ENCODE peak calls at places on chromosomes 3 and 15, in seven cellular contexts. R is HCT116, L is K562, O is A549, S is GM12878, Q is GM23338, Y is SK-N-SH. X is an unnamed sample. For H3K4me1, the result is how much of the 10 kb centered on the place peaks cover.

GRCh38 chr3:112437146-112438022 is 61.9 kb downstream of the BTLA start:
- DNase-seq in R (peak), L (no peak), O (peak), S (no peak), Q (peak), Y (no peak), X (peak)

GRCh38 chr3:155604126-155604525 is 140.7 kb downstream of the PLCH1 start:
- DNase-seq in R (no peak), L (no peak), O (no peak), S (no peak), Q (no peak), Y (no peak), X (no peak)

GRCh38 chr3:70090322-70090913 is 90.9 kb downstream of the SAMMSON start:
- DNase-seq in R (no peak), L (peak), O (peak), S (no peak), Q (peak), Y (peak), X (no peak)

GRCh38 chr3:133964547-133964946 is 65.2 kb downstream of the SLCO2A1 start:
- DNase-seq in R (peak), L (no peak), O (peak), S (no peak), Q (peak), Y (no peak), X (no peak)

GRCh38 chr3:119652306-119653033 is 7.9 kb downstream of the POPDC2 start:
- DNase-seq in R (no peak), L (no peak), O (no peak), S (no peak), Q (no peak), Y (no peak), X (no peak)

GRCh38 chr3:187748050-187748481 is 2.8 kb upstream of the BCL6 start:
- DNase-seq in R (peak), L (peak), O (peak), S (no peak), Q (peak), Y (peak), X (peak)

GRCh38 chr15:71397377-71397776 is 282.1 kb downstream of the THSD4 start:
- DNase-seq in R (no peak), L (no peak), O (peak), S (no peak), Q (no peak), Y (no peak), X (no peak)

GRCh38 chr15:25901841-25902610 is 38.9 kb upstream of the ATP10A start:
- DNase-seq in R (no peak), L (no peak), O (no peak), S (no peak), Q (no peak), Y (no peak), X (no peak)

GRCh38 chr3:122916084-122916483 is 111.5 kb downstream of the SEMA5B start:
- DNase-seq in R (no peak), L (no peak), O (no peak), S (no peak), Q (no peak), Y (no peak), X (no peak)

GRCh38 chr15:99487337-99487730 is 78.5 kb upstream of the MEF2A start:
- DNase-seq in R (no peak), L (no peak), O (no peak), S (no peak), Q (no peak), Y (no peak), X (no peak)

GRCh38 chr3:139940622-139941021 is 5.6 kb downstream of the CLSTN2 start:
- DNase-seq in R (no peak), L (no peak), O (no peak), S (no peak), Q (no peak), Y (no peak), X (no peak)

GRCh38 chr3:171850324-171850697 is 7.2 kb downstream of the TMEM212 start:
- DNase-seq in R (no peak), L (no peak), O (no peak), S (no peak), Q (no peak), Y (no peak), X (no peak)

DNA sequence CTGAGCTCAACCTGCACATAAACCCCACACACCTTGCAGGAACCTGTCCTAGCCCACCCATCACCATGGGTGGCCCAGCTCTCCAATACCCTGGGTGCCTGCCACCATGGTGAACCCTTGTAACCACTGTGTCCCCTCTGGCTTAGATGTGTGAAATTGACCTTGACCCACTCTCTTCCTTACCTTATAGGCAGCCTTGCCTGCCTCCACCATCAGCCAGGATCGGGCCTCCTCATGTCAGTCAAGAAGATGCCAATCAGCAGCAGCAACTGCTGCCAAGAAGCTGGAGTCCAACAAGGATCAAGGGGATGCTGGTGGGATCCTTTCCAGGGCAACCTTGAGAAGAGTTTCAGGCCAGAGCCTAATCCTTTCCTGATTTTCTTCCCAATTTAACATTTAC is 8.8 kb upstream of the CYP11A1 start:
- DNase-seq in R (no peak), L (no peak), O (no peak), S (no peak), Q (no peak), Y (no peak), X (no peak)
- H3K27ac ChIP-seq in R (no peak), L (no peak), O (no peak), S (no peak), Q (no peak), Y (no peak), X (no peak)

DNA sequence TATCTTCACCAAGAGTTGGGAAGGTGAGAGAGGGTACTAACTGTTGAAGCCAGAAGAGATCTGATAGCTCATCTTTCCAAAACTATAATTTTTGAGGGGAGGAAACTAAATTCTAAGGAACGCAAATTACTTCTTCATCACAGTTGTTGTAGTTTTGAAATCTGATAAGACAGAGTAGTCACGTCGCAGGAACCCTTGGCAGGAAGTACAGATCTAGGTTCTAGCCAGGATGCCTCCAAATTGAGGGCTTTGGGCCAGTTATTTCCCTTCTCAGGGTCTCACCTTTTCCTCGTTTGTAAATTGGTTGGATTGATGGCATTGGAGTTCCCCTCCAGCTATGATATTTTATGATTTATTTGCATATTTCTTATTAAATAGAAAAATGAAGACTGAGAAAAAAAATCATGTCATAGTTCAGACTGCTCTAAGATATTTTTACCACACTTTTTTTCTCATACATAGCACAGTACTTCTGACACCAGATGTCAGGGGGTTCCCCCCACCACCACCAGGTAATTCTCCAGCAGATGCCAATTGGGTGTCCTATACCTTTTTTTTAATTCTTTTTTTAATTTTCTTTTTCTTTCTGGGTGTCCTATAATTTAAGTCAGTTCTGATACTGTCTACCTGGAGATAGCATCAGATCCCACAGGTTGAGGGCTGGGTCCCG is 32.3 kb upstream of the APH1B start:
- DNase-seq in R (no peak), L (no peak), O (no peak), S (no peak), Q (no peak), Y (no peak), X (no peak)
- H3K4me1 ChIP-seq in R (under half), L (under half), O (under half), S (under half), Q (under half), Y (under half), X (under half)

DNA sequence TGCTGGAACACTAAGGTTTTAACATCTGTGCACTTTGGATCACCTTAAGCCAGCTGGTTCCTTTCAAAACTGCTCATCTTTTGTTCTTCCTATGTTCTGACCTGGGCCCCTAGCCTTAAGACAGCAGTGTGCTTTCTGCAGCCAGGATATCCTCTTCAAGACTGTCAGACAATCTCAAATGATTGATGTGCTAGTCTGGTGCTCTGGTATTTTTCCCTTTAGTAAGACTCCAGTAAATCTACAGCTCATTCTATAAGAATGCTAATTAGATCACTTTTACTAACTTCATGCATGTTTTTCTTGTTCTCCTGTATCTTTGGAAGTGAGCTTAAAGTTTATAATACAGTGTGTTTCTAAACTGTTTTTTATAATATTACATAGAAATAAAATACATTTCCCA is 220.8 kb upstream of the NANOGP8 start:
- DNase-seq in R (peak), L (no peak), O (peak), S (no peak), Q (no peak), Y (no peak), X (no peak)
- TF ChIP-seq REST in R (no peak), L (no peak), O (no peak), S (no peak), Q (no peak), Y (peak), X (no peak)

DNA sequence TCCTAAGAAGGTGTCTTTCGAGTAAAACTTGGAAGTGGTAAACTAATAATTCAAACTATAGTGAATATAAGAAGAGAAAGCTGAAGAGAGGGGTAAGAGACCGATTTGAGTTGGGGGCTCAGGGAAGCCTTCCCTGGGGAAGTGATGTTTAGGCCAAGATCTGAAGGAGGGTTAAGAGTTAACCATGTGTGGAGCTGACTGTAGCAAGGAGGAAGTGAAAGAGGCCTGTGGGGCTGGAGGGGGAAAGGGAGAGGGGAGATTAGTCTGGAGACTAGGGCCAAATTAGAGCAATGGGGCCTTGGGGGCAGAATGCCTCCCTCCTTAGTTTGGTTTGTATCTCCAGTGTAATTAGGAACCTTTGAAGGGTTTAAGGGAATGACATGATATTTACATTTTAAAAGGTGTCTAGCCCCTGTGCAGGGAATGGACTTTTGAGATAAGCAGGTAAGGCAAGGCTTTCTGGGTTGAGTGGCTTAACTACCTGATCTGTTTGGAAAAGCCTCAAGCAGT is 2.2 kb downstream of the ZNF592 start:
- DNase-seq in R (no peak), L (no peak), O (no peak), S (no peak), Q (no peak), Y (no peak), X (no peak)
- H3K27ac ChIP-seq in R (no peak), L (peak), O (no peak), S (peak), Q (peak), Y (peak), X (peak)

DNA sequence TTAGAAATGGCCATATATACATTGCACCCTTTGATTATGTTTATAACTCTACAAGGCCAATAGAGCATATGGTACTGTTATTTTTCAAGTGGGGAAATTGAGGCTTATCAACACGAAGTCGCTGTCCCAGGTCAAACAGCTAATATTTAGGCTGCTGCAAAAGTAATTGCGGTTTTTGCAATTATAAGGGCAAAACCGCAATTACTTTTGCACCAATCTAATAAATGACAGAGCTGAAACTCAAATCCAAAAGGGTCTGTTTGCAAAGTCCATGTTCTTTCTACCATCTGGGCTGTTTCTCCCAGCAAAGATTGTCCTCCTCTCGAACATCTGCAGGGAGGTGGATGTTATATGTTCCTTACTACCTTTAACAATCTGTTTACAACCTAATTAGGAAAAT is 147.2 kb downstream of the CADPS start:
- DNase-seq in R (no peak), L (no peak), O (no peak), S (no peak), Q (no peak), Y (no peak), X (no peak)
- H3K4me1 ChIP-seq in R (under half), L (under half), O (under half), S (under half), Q (under half), Y (under half), X (under half)

GRCh38 chr3:143167956-143168355 is 48.4 kb downstream of the CHST2 start:
- DNase-seq in R (no peak), L (no peak), O (no peak), S (no peak), Q (no peak), Y (no peak), X (no peak)
- TF ChIP-seq REST in R (no peak), L (no peak), O (no peak), S (no peak), Q (no peak), Y (no peak), X (no peak)

GRCh38 chr3:46537316-46537715 is 28.8 kb downstream of the LRRC2 start:
- DNase-seq in R (no peak), L (no peak), O (no peak), S (no peak), Q (no peak), Y (no peak), X (no peak)
- H3K27ac ChIP-seq in R (no peak), L (no peak), O (no peak), S (peak), Q (no peak), Y (no peak), X (no peak)

GRCh38 chr3:53171109-53171453 is 10.1 kb downstream of the PRKCD start:
- DNase-seq in R (no peak), L (no peak), O (no peak), S (no peak), Q (no peak), Y (no peak), X (no peak)
- H3K4me1 ChIP-seq in R (under half), L (under half), O (under half), S (half or more), Q (under half), Y (half or more), X (under half)

DNA sequence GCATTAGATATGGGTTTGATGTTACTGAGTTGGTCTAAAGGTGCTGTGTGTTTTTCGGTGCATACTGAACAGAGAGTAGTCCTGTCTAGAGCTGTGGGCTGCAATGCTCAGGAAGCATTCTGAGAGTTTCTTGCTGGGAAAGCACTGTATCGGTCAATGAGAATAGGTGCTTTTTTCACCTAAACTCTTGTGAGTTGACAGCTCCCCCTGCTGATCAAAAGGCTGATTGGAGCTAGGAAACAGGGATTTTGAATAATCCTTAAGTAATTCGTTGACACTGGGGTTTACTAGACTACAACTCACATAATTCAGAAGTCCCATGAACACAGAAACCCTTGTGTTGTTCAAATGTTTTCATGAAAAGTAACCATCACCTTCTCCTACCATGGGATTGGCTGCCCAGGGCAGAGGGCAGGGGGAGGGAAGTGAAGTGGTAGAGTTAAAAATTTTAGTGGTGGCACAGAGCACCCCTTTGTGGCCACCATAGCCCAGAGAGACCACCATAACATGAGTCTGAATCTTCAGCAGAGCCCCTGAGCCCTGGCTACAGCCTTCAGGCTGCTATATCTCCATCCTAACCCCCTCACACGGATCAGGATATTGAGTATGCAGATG is 13.0 kb upstream of the MANF start:
- DNase-seq in R (peak), L (peak), O (peak), S (no peak), Q (peak), Y (peak), X (peak)
- TF ChIP-seq REST in R (no peak), L (no peak), O (no peak), S (no peak), Q (no peak), Y (no peak), X (no peak)

GRCh38 chr15:101440846-101441590 is 48.5 kb downstream of the PCSK6 start:
- DNase-seq in R (no peak), L (no peak), O (no peak), S (no peak), Q (no peak), Y (peak), X (no peak)

GRCh38 chr15:101441706-101442105 is 47.8 kb downstream of the PCSK6 start:
- DNase-seq in R (no peak), L (no peak), O (no peak), S (no peak), Q (no peak), Y (no peak), X (no peak)

GRCh38 chr15:101444015-101444414 is 45.5 kb downstream of the PCSK6 start:
- DNase-seq in R (no peak), L (no peak), O (no peak), S (no peak), Q (no peak), Y (no peak), X (no peak)

GRCh38 chr15:101439920-101440319 is 49.6 kb downstream of the PCSK6 start:
- DNase-seq in R (no peak), L (no peak), O (no peak), S (no peak), Q (no peak), Y (no peak), X (no peak)

DNA sequence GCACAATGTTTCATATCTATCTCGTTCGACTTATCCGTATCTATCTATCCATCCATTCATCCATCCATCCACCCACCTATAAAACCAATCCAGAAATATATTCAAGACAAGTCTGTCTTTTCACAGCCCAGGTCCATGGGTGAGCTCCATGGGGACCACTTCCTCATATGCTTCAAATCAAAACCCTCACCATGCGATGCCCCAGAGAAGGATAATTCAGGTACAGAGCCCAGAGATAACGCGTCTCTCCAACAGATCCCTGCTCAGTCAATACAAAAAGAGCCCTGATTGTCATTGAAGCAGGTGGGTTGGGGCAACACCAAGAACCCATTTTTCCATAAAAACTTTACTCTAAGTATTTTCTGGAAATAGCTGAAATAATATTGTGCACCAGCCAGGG is 47.2 kb downstream of the PCSK6 start:
- DNase-seq in R (no peak), L (no peak), O (no peak), S (no peak), Q (no peak), Y (no peak), X (no peak)
- H3K27ac ChIP-seq in R (no peak), L (no peak), O (no peak), S (no peak), Q (no peak), Y (no peak), X (no peak)

X was measured in Panc1.